ENCODE peak calls at places on chromosome 21, in six cellular contexts. L is A549, W is ovary, F is adrenal gland, O is HCT116, G is gastrocnemius medialis. K is an unnamed sample.

GRCh38 chr21:34881894-34882371 is 167.2 kb downstream of the RUNX1 start:
- DNase-seq in F (no peak), O (no peak), G (no peak), L (peak; percentile 57), W (no peak), K (no peak)

GRCh38 chr21:46661211-46661625 is 25.7 kb downstream of the PRMT2 start:
- DNase-seq in L (no peak), O (no peak), G (no peak), F (peak; percentile 56), W (peak; percentile 86), K (peak; percentile 68)

GRCh38 chr21:28423521-28423920 is 569.2 kb downstream of the LTN1 start:
- DNase-seq in L (no peak), F (no peak), W (no peak), G (no peak), O (no peak), K (no peak)

GRCh38 chr21:34644815-34645214 is 24.0 kb upstream of the CLIC6 start:
- DNase-seq in L (no peak), O (no peak), G (no peak), F (no peak), W (no peak), K (peak; percentile 83)

GRCh38 chr21:46421756-46422555 is 36.7 kb upstream of the DIP2A start:
- DNase-seq in O (no peak), L (no peak), W (no peak), G (no peak), F (no peak), K (no peak)

GRCh38 chr21:37060296-37060695 is 12.6 kb downstream of the PIGP start:
- DNase-seq in F (peak; percentile 58), L (peak; percentile 86), G (peak; percentile 41), W (no peak), O (peak; percentile 82), K (no peak)

GRCh38 chr21:16117851-16118592 is 388.2 kb downstream of the USP25 start:
- DNase-seq in O (no peak), L (peak; percentile 56), W (no peak), F (no peak), G (no peak), K (no peak)

GRCh38 chr21:29105218-29105617 is 25.2 kb upstream of the MAP3K7CL start:
- DNase-seq in L (no peak), O (no peak), G (no peak), F (no peak), W (no peak), K (no peak)

GRCh38 chr21:17915976-17916375 is 96.8 kb upstream of the C21orf91 start:
- DNase-seq in W (no peak), G (no peak), O (no peak), F (no peak), L (no peak), K (no peak)

GRCh38 chr21:36163780-36164426 is 7.3 kb downstream of the DOP1B start:
- DNase-seq in W (no peak), O (no peak), F (no peak), G (no peak), L (no peak), K (no peak)

GRCh38 chr21:35905973-35906357 is 154.4 kb downstream of the SETD4 start:
- DNase-seq in L (no peak), F (no peak), G (peak; percentile 35), O (no peak), W (no peak), K (no peak)

GRCh38 chr21:35377505-35378090 is 328.5 kb upstream of the RUNX1 start:
- DNase-seq in F (no peak), W (no peak), G (no peak), L (no peak), O (no peak), K (no peak)

GRCh38 chr21:31447477-31447876 is 103.4 kb upstream of the TIAM1 start:
- DNase-seq in L (no peak), W (no peak), G (no peak), O (no peak), F (no peak), K (no peak)

GRCh38 chr21:34968414-34969333 is 80.4 kb downstream of the RUNX1 start:
- DNase-seq in G (no peak), W (no peak), O (no peak), F (no peak), L (no peak), K (no peak)

GRCh38 chr21:26881504-26882228 is 36.5 kb upstream of the ADAMTS1 start:
- DNase-seq in F (no peak), G (no peak), W (no peak), L (peak; percentile 1), O (no peak), K (no peak)

GRCh38 chr21:35850542-35851103 is 209.7 kb downstream of the SETD4 start:
- DNase-seq in F (no peak), G (no peak), O (no peak), L (no peak), W (no peak), K (no peak)

GRCh38 chr21:26842300-26842699 is 2.9 kb downstream of the ADAMTS1 start:
- DNase-seq in W (peak; percentile 48), F (no peak), L (no peak), G (peak; percentile 56), O (no peak), K (peak; percentile 6)

GRCh38 chr21:36175771-36176565 is 19.3 kb downstream of the DOP1B start:
- DNase-seq in F (no peak), W (no peak), G (no peak), O (no peak), L (no peak), K (peak; percentile 48)

GRCh38 chr21:29237110-29238051 is 61.3 kb upstream of the BACH1 start:
- DNase-seq in W (no peak), O (no peak), L (no peak), G (no peak), F (no peak), K (peak; percentile 7)

GRCh38 chr21:41260428-41260827 is 56.2 kb upstream of the FAM3B start:
- DNase-seq in W (no peak), G (no peak), F (no peak), O (no peak), L (no peak), K (no peak)

GRCh38 chr21:25994758-25995163 is 175.8 kb downstream of the APP start:
- DNase-seq in F (no peak), W (no peak), O (no peak), G (no peak), L (no peak), K (no peak)

GRCh38 chr21:37724201-37724600 is 192.1 kb downstream of the KCNJ6 start:
- DNase-seq in L (no peak), G (no peak), F (no peak), O (no peak), W (no peak), K (no peak)

GRCh38 chr21:42330380-42331336 is 15.4 kb upstream of the TFF3 start:
- DNase-seq in F (no peak), O (no peak), L (no peak), W (no peak), G (no peak), K (no peak)

GRCh38 chr21:37208741-37209225 is 58.4 kb downstream of the VPS26C start:
- DNase-seq in W (no peak), F (no peak), O (no peak), G (no peak), L (no peak), K (peak; percentile 89)

GRCh38 chr21:16588433-16588860 is 858.7 kb downstream of the USP25 start:
- DNase-seq in O (no peak), W (peak; percentile 74), F (peak; percentile 87), G (peak; percentile 73), L (peak; percentile 71), K (peak; percentile 84)

GRCh38 chr21:43331111-43331961 is 95.6 kb downstream of the SIK1 start:
- DNase-seq in L (no peak), G (no peak), F (no peak), W (no peak), O (no peak), K (no peak)
- H3K27ac ChIP-seq in L (peak overlapping the region; percentile 100), G (no peak overlapping the region), F (no peak overlapping the region), W (peak overlapping the region; percentile 77), O (no peak overlapping the region), K (no peak overlapping the region)

GRCh38 chr21:45308211-45309068 is 20.7 kb upstream of the POFUT2 start:
- DNase-seq in G (no peak), L (no peak), W (peak; percentile 64), O (no peak), F (no peak), K (peak; percentile 3)

GRCh38 chr21:45304945-45305344 is 17.2 kb upstream of the POFUT2 start:
- DNase-seq in F (no peak), L (no peak), W (peak; percentile 36), G (no peak), O (no peak), K (no peak)

GRCh38 chr21:45305831-45306230 is 18.1 kb upstream of the POFUT2 start:
- DNase-seq in W (peak; percentile 45), F (no peak), L (no peak), O (no peak), G (no peak), K (no peak)

GRCh38 chr21:45306453-45306831 is 18.7 kb upstream of the POFUT2 start:
- DNase-seq in G (no peak), L (no peak), O (no peak), F (no peak), W (no peak), K (no peak)

DNA sequence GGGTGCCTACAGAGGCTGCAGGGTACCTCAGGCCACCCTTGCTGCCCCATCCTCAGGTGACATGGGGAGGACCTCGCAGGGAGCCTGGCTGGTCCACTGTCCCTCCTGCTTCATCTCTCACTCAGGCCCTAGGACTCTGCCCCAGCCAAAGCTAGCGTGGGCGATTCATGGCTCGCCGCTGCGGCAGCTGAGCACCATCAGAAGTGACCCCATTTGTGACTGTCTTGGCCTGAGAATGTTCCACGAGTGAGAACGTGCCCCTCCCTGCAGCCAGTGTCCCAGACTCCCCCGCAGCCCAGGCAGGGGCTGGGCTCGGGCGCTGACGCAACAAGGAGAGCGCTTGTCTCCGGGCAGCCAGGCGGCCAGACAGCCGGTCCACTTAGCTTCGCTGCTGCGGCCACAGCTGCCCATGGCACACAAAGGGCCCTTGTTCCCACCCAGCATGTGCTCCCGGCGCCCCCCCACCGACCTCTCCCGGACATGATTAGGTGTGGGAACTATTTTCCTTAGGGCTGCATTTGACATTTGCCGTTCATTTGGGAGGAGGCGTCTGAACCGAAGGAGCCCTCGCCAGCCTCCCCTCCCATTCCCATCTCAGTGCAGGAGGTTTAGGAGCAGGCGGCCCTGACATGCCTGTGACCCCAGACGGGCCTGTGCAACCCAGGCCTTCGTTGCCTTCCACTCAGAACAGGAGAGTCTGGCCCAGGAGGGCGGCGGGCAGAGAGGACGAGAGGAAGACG is 19.3 kb upstream of the POFUT2 start:
- DNase-seq in L (no peak), W (peak; percentile 94), G (peak; percentile 56), F (peak; percentile 58), O (no peak), K (peak; percentile 85)
- TF ChIP-seq POLR2A in L (no peak), W (peak; percentile 57), G (peak; percentile 16), F (peak; percentile 26), O (no peak), K (no peak)

DNA sequence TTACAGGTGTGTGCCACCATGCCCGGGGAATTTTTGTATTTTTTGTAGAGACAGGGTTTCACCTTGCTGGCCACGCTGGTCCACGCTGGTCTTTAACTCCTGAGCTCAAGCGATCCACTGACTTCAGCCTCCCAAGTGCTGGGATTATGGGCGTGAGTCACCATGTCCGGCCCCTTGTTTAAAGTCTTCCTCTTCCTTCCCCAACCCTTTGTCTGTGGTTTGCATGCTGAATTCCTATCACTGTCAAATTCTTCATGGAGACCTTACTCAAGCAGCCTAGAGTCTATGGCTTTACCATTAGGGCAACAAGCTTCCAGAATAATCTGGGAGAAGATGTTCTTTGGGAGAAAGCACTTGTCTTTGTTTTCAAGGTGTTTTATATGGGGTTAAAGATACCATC is 34.7 kb downstream of the B3GALT5 start:
- DNase-seq in L (no peak), O (no peak), F (no peak), W (no peak), G (no peak), K (no peak)
- H3K27ac ChIP-seq in L (no peak overlapping the region), O (no peak overlapping the region), F (no peak overlapping the region), W (no peak overlapping the region), G (no peak overlapping the region), K (no peak overlapping the region)

GRCh38 chr21:33434770-33435360 is 31.7 kb downstream of the IFNGR2 start:
- DNase-seq in L (no peak), G (no peak), W (no peak), O (no peak), F (no peak), K (no peak)
- TF ChIP-seq POLR2A in L (no peak), G (no peak), W (no peak), O (no peak), F (peak; percentile 30), K (no peak)

K was measured in thyroid gland.